ENCODE peak calls at places on chromosomes 5 and 9, in five cellular contexts. S, P, C, Y and L are unnamed samples.

GRCh38 chr5:115086473-115086872 is 83.2 kb downstream of the TRIM36 start:
- DNase-seq in S (no peak), P (no peak), C (no peak), Y (no peak), L (no peak)

GRCh38 chr5:32541241-32541640 is 44.1 kb upstream of the SUB1 start:
- DNase-seq in S (no peak), P (no peak), C (no peak), Y (peak; percentile 15), L (no peak)

GRCh38 chr9:97768731-97769130 is 71.6 kb upstream of the XPA start:
- DNase-seq in S (no peak), P (no peak), C (peak; percentile 94), Y (no peak), L (no peak)

GRCh38 chr9:123528521-123528920 is 172.5 kb downstream of the CRB2 start:
- DNase-seq in S (no peak), P (no peak), C (no peak), Y (no peak), L (no peak)

GRCh38 chr9:91164724-91165520 is 196.8 kb downstream of the AUH start:
- DNase-seq in S (peak; percentile 75), P (peak; percentile 98), C (peak; percentile 92), Y (peak; percentile 93), L (peak; percentile 92)

GRCh38 chr5:75341934-75342333 is 4.9 kb downstream of the HMGCR start:
- DNase-seq in S (no peak), P (no peak), C (no peak), Y (no peak), L (no peak)

GRCh38 chr9:111648066-111648465 is 13.3 kb upstream of the GNG10 start:
- DNase-seq in S (no peak), P (no peak), C (no peak), Y (no peak), L (no peak)

GRCh38 chr5:30838936-30839511 is 354.5 kb upstream of the CDH6 start:
- DNase-seq in S (no peak), P (no peak), C (no peak), Y (no peak), L (no peak)

GRCh38 chr9:98568234-98568922 is 140.4 kb downstream of the GABBR2 start:
- DNase-seq in S (no peak), P (no peak), C (no peak), Y (peak; percentile 43), L (peak; percentile 66)

GRCh38 chr5:169299651-169300467 is 1.1 kb downstream of the SLIT3 start:
- DNase-seq in S (no peak), P (no peak), C (peak; percentile 40), Y (peak; percentile 87), L (no peak)

GRCh38 chr5:155728857-155729683 is 597.9 kb upstream of the SGCD start:
- DNase-seq in S (no peak), P (no peak), C (peak; percentile 78), Y (no peak), L (no peak)

GRCh38 chr5:72066658-72067057 is 40.6 kb upstream of the MAP1B start:
- DNase-seq in S (no peak), P (peak; percentile 80), C (peak; percentile 94), Y (no peak), L (no peak)

GRCh38 chr9:20236676-20237075 is 385.6 kb downstream of the MLLT3 start:
- DNase-seq in S (no peak), P (peak; percentile 93), C (no peak), Y (no peak), L (no peak)
- TF ChIP-seq CTCF in S (no peak), P (no peak), C (no peak), Y (no peak), L (no peak)

GRCh38 chr5:6703791-6704190 is 9.4 kb upstream of the TENT4A start:
- DNase-seq in S (no peak), P (no peak), C (peak; percentile 70), Y (no peak), L (no peak)
- TF ChIP-seq CTCF in S (no peak), P (no peak), C (no peak), Y (no peak), L (no peak)

GRCh38 chr9:34502471-34503335 is 20.1 kb downstream of the ENHO start:
- DNase-seq in S (no peak), P (no peak), C (no peak), Y (no peak), L (no peak)

GRCh38 chr9:34505370-34506120 is 17.2 kb downstream of the ENHO start:
- DNase-seq in S (no peak), P (no peak), C (peak; percentile 11), Y (peak; percentile 58), L (no peak)

GRCh38 chr9:34501889-34502425 is 20.8 kb downstream of the ENHO start:
- DNase-seq in S (peak; percentile 27), P (no peak), C (peak; percentile 84), Y (no peak), L (no peak)

GRCh38 chr9:34501372-34501771 is 21.4 kb downstream of the ENHO start:
- DNase-seq in S (no peak), P (no peak), C (no peak), Y (no peak), L (no peak)

GRCh38 chr9:34503406-34503805 is 19.4 kb downstream of the ENHO start:
- DNase-seq in S (no peak), P (no peak), C (no peak), Y (no peak), L (no peak)
- TF ChIP-seq CTCF in S (no peak), P (no peak), C (no peak), Y (no peak), L (no peak)

DNA sequence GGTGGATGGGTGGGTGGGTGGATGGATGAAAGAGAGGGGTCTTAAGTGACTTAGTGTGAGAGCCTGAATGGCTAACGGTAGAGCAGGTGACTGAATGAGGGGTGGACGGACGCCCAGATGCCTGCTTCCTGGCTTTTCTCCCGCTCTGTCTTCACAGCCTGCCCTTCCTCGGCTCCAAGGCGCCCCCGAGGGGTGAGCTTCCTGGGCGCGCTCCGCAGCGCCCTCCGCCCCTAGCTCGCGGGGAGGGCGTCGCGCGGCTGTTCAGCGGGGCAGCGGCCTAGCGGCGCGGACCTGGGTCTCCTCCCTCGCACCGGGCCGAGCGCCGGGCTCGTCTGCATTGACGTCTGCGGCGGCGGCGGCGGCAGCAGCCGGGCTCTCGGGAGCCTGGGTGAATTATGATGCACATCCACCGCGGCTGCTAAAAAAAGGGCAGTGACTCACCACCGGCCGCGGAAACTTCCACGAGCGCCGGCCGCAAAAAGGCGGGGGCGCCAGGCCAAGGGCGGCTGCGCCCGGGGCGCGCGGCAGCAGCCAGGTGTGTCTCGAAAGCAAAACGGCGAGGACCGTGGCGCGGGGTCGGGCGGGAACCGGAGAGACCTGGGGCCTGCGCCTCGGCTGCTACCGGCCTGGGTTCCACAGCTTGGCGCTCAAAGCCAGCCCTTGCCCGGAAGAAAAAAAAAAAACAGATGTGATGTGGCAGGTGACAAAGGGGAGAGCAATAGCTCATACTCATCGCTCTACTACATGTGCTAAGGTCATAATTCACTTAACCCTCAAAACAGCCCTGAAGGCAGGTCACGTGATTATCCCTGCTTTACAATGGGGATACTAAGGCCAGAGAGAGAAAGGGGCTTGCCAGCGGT is 143.0 kb upstream of the ADRA1B start:
- DNase-seq in S (peak; percentile 86), P (peak; percentile 92), C (peak; percentile 84), Y (peak; percentile 95), L (peak; percentile 88)
- TF ChIP-seq CTCF in S (no peak), P (peak; percentile 35), C (peak; percentile 14), Y (no peak), L (peak; percentile 41)

GRCh38 chr5:151553130-151553670 is 37.9 kb downstream of the FAT2 start:
- DNase-seq in S (no peak), P (no peak), C (no peak), Y (no peak), L (no peak)
- TF ChIP-seq CTCF in S (no peak), P (no peak), C (no peak), Y (no peak), L (no peak)

GRCh38 chr9:101165131-101165530 is 136.6 kb downstream of the PLPPR1 start:
- DNase-seq in S (no peak), P (no peak), C (no peak), Y (no peak), L (no peak)
- TF ChIP-seq CTCF in S (no peak), P (no peak), C (no peak), Y (no peak), L (no peak)

DNA sequence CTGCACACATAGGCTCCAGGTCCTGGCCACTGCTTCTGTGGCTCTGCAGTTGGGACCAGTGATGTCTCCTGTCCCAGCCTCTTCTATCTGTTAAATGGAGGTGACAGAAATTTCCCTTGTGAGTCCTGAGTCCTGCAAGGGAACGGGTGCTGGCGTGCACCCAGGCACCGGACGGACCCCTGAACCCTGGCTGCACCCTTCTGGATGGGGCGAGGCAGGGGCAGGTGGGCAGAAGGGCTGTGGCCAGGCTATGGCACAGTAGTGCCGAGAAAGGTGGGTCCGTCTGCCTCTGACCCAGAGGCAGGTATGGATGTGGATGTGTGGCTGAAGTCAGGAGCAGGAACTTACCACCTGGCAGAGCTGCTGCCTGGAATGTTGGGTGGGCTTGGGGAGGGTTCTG is 81.9 kb downstream of the COL5A1 start:
- DNase-seq in S (no peak), P (no peak), C (no peak), Y (no peak), L (no peak)
- TF ChIP-seq CTCF in S (no peak), P (no peak), C (no peak), Y (no peak), L (no peak)

GRCh38 chr9:125415583-125416443 is 154.2 kb downstream of the GAPVD1 start:
- DNase-seq in S (no peak), P (no peak), C (no peak), Y (no peak), L (no peak)
- TF ChIP-seq CTCF in S (no peak), P (no peak), C (no peak), Y (no peak), L (no peak)

DNA sequence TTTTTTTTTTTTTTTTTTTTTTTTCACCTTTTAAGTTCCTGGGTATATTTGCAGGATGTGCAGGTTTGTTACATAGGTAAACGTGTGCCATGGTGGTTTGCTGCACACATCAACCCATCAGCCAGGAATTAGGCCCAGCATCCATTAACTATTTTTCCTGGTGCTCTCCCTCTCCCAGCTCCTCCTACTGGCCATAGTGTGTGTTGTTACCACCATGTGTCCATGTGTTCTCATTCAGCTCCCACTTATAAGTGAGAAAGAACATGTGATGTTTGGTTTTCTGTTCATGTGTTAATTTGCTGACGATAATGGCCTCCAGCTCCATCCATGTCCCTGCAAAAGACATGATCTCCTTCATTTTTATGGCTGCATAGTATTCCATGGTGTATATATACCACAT is 350.5 kb downstream of the MAN2A1 start:
- DNase-seq in S (no peak), P (no peak), C (no peak), Y (no peak), L (no peak)
- TF ChIP-seq CTCF in S (no peak), P (no peak), C (peak; percentile 25), Y (no peak), L (no peak)